ENCODE peak calls at places on chromosomes 11 and 22, in five cellular contexts. One of them, this sample, is unnamed.

GRCh38 chr11:33703771-33704170 is 3.1 kb upstream of the C11orf91 start:
- DNase-seq in GM23248: peak; percentile 71
- DNase-seq in testis: no peak
- DNase-seq in HFF-Myc: no peak
- DNase-seq in iPS DF 19.7: no peak
- DNase-seq in this sample: no peak

GRCh38 chr11:73114835-73115220 is 27.3 kb downstream of the FCHSD2 start:
- DNase-seq in GM23248: no peak
- DNase-seq in testis: no peak
- DNase-seq in HFF-Myc: no peak
- DNase-seq in iPS DF 19.7: no peak
- DNase-seq in this sample: no peak

GRCh38 chr11:27673979-27674663 is 26.1 kb downstream of the BDNF start:
- DNase-seq in GM23248: no peak
- DNase-seq in testis: no peak
- DNase-seq in HFF-Myc: no peak
- DNase-seq in iPS DF 19.7: no peak
- DNase-seq in this sample: no peak

GRCh38 chr11:103441021-103441420 is 331.8 kb downstream of the DYNC2H1 start:
- DNase-seq in GM23248: no peak
- DNase-seq in testis: no peak
- DNase-seq in HFF-Myc: no peak
- DNase-seq in iPS DF 19.7: no peak
- DNase-seq in this sample: no peak

GRCh38 chr22:38097058-38097457 is 13.1 kb upstream of the SLC16A8 start:
- DNase-seq in GM23248: no peak
- DNase-seq in testis: no peak
- DNase-seq in HFF-Myc: no peak
- DNase-seq in iPS DF 19.7: no peak
- DNase-seq in this sample: no peak

GRCh38 chr11:116962108-116962507 is 124.7 kb upstream of the APOA1 start:
- DNase-seq in GM23248: no peak
- DNase-seq in testis: no peak
- DNase-seq in HFF-Myc: no peak
- DNase-seq in iPS DF 19.7: no peak
- DNase-seq in this sample: no peak

GRCh38 chr11:125166347-125166841 is 1.8 kb downstream of the PKNOX2 start:
- DNase-seq in GM23248: peak; percentile 53
- DNase-seq in testis: no peak
- DNase-seq in HFF-Myc: no peak
- DNase-seq in iPS DF 19.7: no peak
- DNase-seq in this sample: no peak

GRCh38 chr22:22460635-22461034 is 47.9 kb downstream of the ZNF280B start:
- DNase-seq in GM23248: peak; percentile 11
- DNase-seq in testis: no peak
- DNase-seq in HFF-Myc: no peak
- DNase-seq in iPS DF 19.7: no peak
- DNase-seq in this sample: no peak

GRCh38 chr11:20881328-20882079 is 212.1 kb downstream of the NELL1 start:
- DNase-seq in GM23248: no peak
- DNase-seq in testis: no peak
- DNase-seq in HFF-Myc: no peak
- DNase-seq in iPS DF 19.7: peak; percentile 45
- DNase-seq in this sample: no peak